ENCODE peak calls at places on chromosome 6, in five cellular contexts. One of them, this sample, is unnamed.

GRCh38 chr6:4613381-4613780 is 162.8 kb upstream of the CDYL start:
- DNase-seq in ureter: no peak
- DNase-seq in heart left ventricle: no peak
- DNase-seq in activated CD4-positive, alpha-beta T cell treated with anti-CD3 and anti-CD28 coated beads for 48 hours: no peak
- DNase-seq in activated effector memory CD4-positive, alpha-beta T cell treated with anti-CD3 and anti-CD28 coated beads, Interleukin-2, amount 50 U/mL, for 16 hours: no peak
- DNase-seq in this sample: no peak

GRCh38 chr6:3627501-3627900 is 124.0 kb downstream of the PXDC1 start:
- DNase-seq in activated CD4-positive, alpha-beta T cell treated with anti-CD3 and anti-CD28 coated beads for 48 hours: no peak
- DNase-seq in heart left ventricle: no peak
- DNase-seq in activated effector memory CD4-positive, alpha-beta T cell treated with anti-CD3 and anti-CD28 coated beads, Interleukin-2, amount 50 U/mL, for 16 hours: no peak
- DNase-seq in ureter: peak; percentile 20
- DNase-seq in this sample: no peak

GRCh38 chr6:132675749-132676148 is 16.8 kb upstream of the TAAR1 start:
- DNase-seq in activated effector memory CD4-positive, alpha-beta T cell treated with anti-CD3 and anti-CD28 coated beads, Interleukin-2, amount 50 U/mL, for 16 hours: no peak
- DNase-seq in activated CD4-positive, alpha-beta T cell treated with anti-CD3 and anti-CD28 coated beads for 48 hours: no peak
- DNase-seq in ureter: no peak
- DNase-seq in heart left ventricle: no peak
- DNase-seq in this sample: no peak

GRCh38 chr6:42163941-42164340 is 9.2 kb upstream of the GUCA1A start:
- DNase-seq in ureter: no peak
- DNase-seq in activated effector memory CD4-positive, alpha-beta T cell treated with anti-CD3 and anti-CD28 coated beads, Interleukin-2, amount 50 U/mL, for 16 hours: no peak
- DNase-seq in activated CD4-positive, alpha-beta T cell treated with anti-CD3 and anti-CD28 coated beads for 48 hours: no peak
- DNase-seq in heart left ventricle: no peak
- DNase-seq in this sample: no peak

GRCh38 chr6:140779341-140779740 is 1353.4 kb upstream of the GJE1 start:
- DNase-seq in activated effector memory CD4-positive, alpha-beta T cell treated with anti-CD3 and anti-CD28 coated beads, Interleukin-2, amount 50 U/mL, for 16 hours: no peak
- DNase-seq in activated CD4-positive, alpha-beta T cell treated with anti-CD3 and anti-CD28 coated beads for 48 hours: no peak
- DNase-seq in heart left ventricle: no peak
- DNase-seq in ureter: no peak
- DNase-seq in this sample: no peak

GRCh38 chr6:5084787-5085637 is at the start of gene PPP1R3G:
- DNase-seq in heart left ventricle: peak; percentile 73
- DNase-seq in activated effector memory CD4-positive, alpha-beta T cell treated with anti-CD3 and anti-CD28 coated beads, Interleukin-2, amount 50 U/mL, for 16 hours: no peak
- DNase-seq in activated CD4-positive, alpha-beta T cell treated with anti-CD3 and anti-CD28 coated beads for 48 hours: peak; percentile 26
- DNase-seq in ureter: peak; percentile 69
- DNase-seq in this sample: peak; percentile 12

GRCh38 chr6:24469829-24470228 is 19.5 kb downstream of the GPLD1 start:
- DNase-seq in heart left ventricle: no peak
- DNase-seq in activated effector memory CD4-positive, alpha-beta T cell treated with anti-CD3 and anti-CD28 coated beads, Interleukin-2, amount 50 U/mL, for 16 hours: no peak
- DNase-seq in activated CD4-positive, alpha-beta T cell treated with anti-CD3 and anti-CD28 coated beads for 48 hours: no peak
- DNase-seq in ureter: no peak
- DNase-seq in this sample: no peak

GRCh38 chr6:89597988-89598387 is 40.6 kb downstream of the LYRM2 start:
- DNase-seq in ureter: peak; percentile 58
- DNase-seq in activated CD4-positive, alpha-beta T cell treated with anti-CD3 and anti-CD28 coated beads for 48 hours: no peak
- DNase-seq in heart left ventricle: no peak
- DNase-seq in activated effector memory CD4-positive, alpha-beta T cell treated with anti-CD3 and anti-CD28 coated beads, Interleukin-2, amount 50 U/mL, for 16 hours: no peak
- DNase-seq in this sample: no peak

GRCh38 chr6:83042671-83043070 is 23.0 kb downstream of the UBE3D start:
- DNase-seq in activated CD4-positive, alpha-beta T cell treated with anti-CD3 and anti-CD28 coated beads for 48 hours: no peak
- DNase-seq in ureter: no peak
- DNase-seq in heart left ventricle: no peak
- DNase-seq in activated effector memory CD4-positive, alpha-beta T cell treated with anti-CD3 and anti-CD28 coated beads, Interleukin-2, amount 50 U/mL, for 16 hours: no peak
- DNase-seq in this sample: no peak

GRCh38 chr6:158789115-158789917 is 29.9 kb downstream of the EZR start:
- DNase-seq in activated effector memory CD4-positive, alpha-beta T cell treated with anti-CD3 and anti-CD28 coated beads, Interleukin-2, amount 50 U/mL, for 16 hours: peak; percentile 79
- DNase-seq in ureter: peak; percentile 32
- DNase-seq in activated CD4-positive, alpha-beta T cell treated with anti-CD3 and anti-CD28 coated beads for 48 hours: no peak
- DNase-seq in heart left ventricle: no peak
- DNase-seq in this sample: no peak

GRCh38 chr6:160247457-160247883 is 11.2 kb downstream of the SLC22A2 start:
- DNase-seq in activated effector memory CD4-positive, alpha-beta T cell treated with anti-CD3 and anti-CD28 coated beads, Interleukin-2, amount 50 U/mL, for 16 hours: no peak
- DNase-seq in activated CD4-positive, alpha-beta T cell treated with anti-CD3 and anti-CD28 coated beads for 48 hours: no peak
- DNase-seq in ureter: no peak
- DNase-seq in heart left ventricle: peak; percentile 51
- DNase-seq in this sample: no peak

GRCh38 chr6:135182120-135182992 is 1.2 kb downstream of the MYB start:
- DNase-seq in activated effector memory CD4-positive, alpha-beta T cell treated with anti-CD3 and anti-CD28 coated beads, Interleukin-2, amount 50 U/mL, for 16 hours: peak; percentile 78
- DNase-seq in ureter: no peak
- DNase-seq in activated CD4-positive, alpha-beta T cell treated with anti-CD3 and anti-CD28 coated beads for 48 hours: peak; percentile 64
- DNase-seq in heart left ventricle: no peak
- DNase-seq in this sample: no peak

GRCh38 chr6:125918681-125919566 is 37.6 kb upstream of the HINT3 start:
- DNase-seq in heart left ventricle: peak; percentile 30
- DNase-seq in ureter: no peak
- DNase-seq in activated CD4-positive, alpha-beta T cell treated with anti-CD3 and anti-CD28 coated beads for 48 hours: peak; percentile 58
- DNase-seq in activated effector memory CD4-positive, alpha-beta T cell treated with anti-CD3 and anti-CD28 coated beads, Interleukin-2, amount 50 U/mL, for 16 hours: peak; percentile 75
- DNase-seq in this sample: no peak

GRCh38 chr6:90500458-90500857 is 86.4 kb downstream of the MAP3K7 start:
- DNase-seq in heart left ventricle: no peak
- DNase-seq in ureter: no peak
- DNase-seq in activated CD4-positive, alpha-beta T cell treated with anti-CD3 and anti-CD28 coated beads for 48 hours: no peak
- DNase-seq in activated effector memory CD4-positive, alpha-beta T cell treated with anti-CD3 and anti-CD28 coated beads, Interleukin-2, amount 50 U/mL, for 16 hours: no peak
- DNase-seq in this sample: no peak

GRCh38 chr6:31216208-31216898 is 45.9 kb upstream of the POU5F1 start:
- DNase-seq in activated CD4-positive, alpha-beta T cell treated with anti-CD3 and anti-CD28 coated beads for 48 hours: no peak
- DNase-seq in activated effector memory CD4-positive, alpha-beta T cell treated with anti-CD3 and anti-CD28 coated beads, Interleukin-2, amount 50 U/mL, for 16 hours: no peak
- DNase-seq in ureter: no peak
- DNase-seq in heart left ventricle: no peak
- DNase-seq in this sample: no peak

GRCh38 chr6:154878866-154879491 is 116.1 kb upstream of the TIAM2 start:
- DNase-seq in heart left ventricle: no peak
- DNase-seq in activated CD4-positive, alpha-beta T cell treated with anti-CD3 and anti-CD28 coated beads for 48 hours: no peak
- DNase-seq in ureter: no peak
- DNase-seq in activated effector memory CD4-positive, alpha-beta T cell treated with anti-CD3 and anti-CD28 coated beads, Interleukin-2, amount 50 U/mL, for 16 hours: no peak
- DNase-seq in this sample: no peak

GRCh38 chr6:129638055-129639019 is 71.6 kb downstream of the ARHGAP18 start:
- DNase-seq in heart left ventricle: no peak
- DNase-seq in ureter: no peak
- DNase-seq in activated effector memory CD4-positive, alpha-beta T cell treated with anti-CD3 and anti-CD28 coated beads, Interleukin-2, amount 50 U/mL, for 16 hours: no peak
- DNase-seq in activated CD4-positive, alpha-beta T cell treated with anti-CD3 and anti-CD28 coated beads for 48 hours: no peak
- DNase-seq in this sample: no peak

GRCh38 chr6:167093922-167094432 is 28.9 kb upstream of the CCR6 start:
- DNase-seq in activated CD4-positive, alpha-beta T cell treated with anti-CD3 and anti-CD28 coated beads for 48 hours: peak; percentile 57
- DNase-seq in heart left ventricle: no peak
- DNase-seq in ureter: no peak
- DNase-seq in activated effector memory CD4-positive, alpha-beta T cell treated with anti-CD3 and anti-CD28 coated beads, Interleukin-2, amount 50 U/mL, for 16 hours: peak; percentile 92
- DNase-seq in this sample: no peak

GRCh38 chr6:46491201-46491788 is at the start of gene RCAN2:
- DNase-seq in activated effector memory CD4-positive, alpha-beta T cell treated with anti-CD3 and anti-CD28 coated beads, Interleukin-2, amount 50 U/mL, for 16 hours: peak; percentile 63
- DNase-seq in activated CD4-positive, alpha-beta T cell treated with anti-CD3 and anti-CD28 coated beads for 48 hours: peak; percentile 37
- DNase-seq in ureter: peak; percentile 62
- DNase-seq in heart left ventricle: peak; percentile 89
- DNase-seq in this sample: no peak

GRCh38 chr6:160267102-160267501 is 8.5 kb upstream of the SLC22A2 start:
- DNase-seq in activated effector memory CD4-positive, alpha-beta T cell treated with anti-CD3 and anti-CD28 coated beads, Interleukin-2, amount 50 U/mL, for 16 hours: no peak
- DNase-seq in ureter: no peak
- DNase-seq in activated CD4-positive, alpha-beta T cell treated with anti-CD3 and anti-CD28 coated beads for 48 hours: no peak
- DNase-seq in heart left ventricle: no peak
- DNase-seq in this sample: no peak

GRCh38 chr6:24719125-24719931 is at the start of gene C6orf62:
- DNase-seq in activated CD4-positive, alpha-beta T cell treated with anti-CD3 and anti-CD28 coated beads for 48 hours: peak; percentile 78
- DNase-seq in ureter: no peak
- DNase-seq in heart left ventricle: peak; percentile 59
- DNase-seq in activated effector memory CD4-positive, alpha-beta T cell treated with anti-CD3 and anti-CD28 coated beads, Interleukin-2, amount 50 U/mL, for 16 hours: peak; percentile 84
- DNase-seq in this sample: no peak

This sample was measured in GOT3.